ENCODE peak calls at places on chromosomes 5 and 9, in eight cellular contexts. Y is psoas muscle, Q is sigmoid colon, G is HCT116, J is pancreas, S is upper lobe of right lung, T is H9, H is small intestine. W is an unnamed sample.

GRCh38 chr5:112711436-112711835 is 26.2 kb upstream of the APC start:
- DNase-seq in Y (no peak), Q (no peak), G (no peak), J (no peak), S (no peak), T (no peak), H (no peak), W (no peak)

GRCh38 chr5:67417839-67418238 is 221.2 kb upstream of the CD180 start:
- DNase-seq in Y (no peak), Q (no peak), G (no peak), J (no peak), S (no peak), T (no peak), H (no peak), W (no peak)

GRCh38 chr9:93020151-93020550 is 38.4 kb upstream of the SUSD3 start:
- DNase-seq in Y (no peak), Q (peak; percentile 43), G (no peak), J (no peak), S (peak; percentile 37), T (no peak), H (no peak), W (no peak)

GRCh38 chr5:36279054-36279698 is 22.5 kb downstream of the RANBP3L start:
- DNase-seq in Y (no peak), Q (no peak), G (no peak), J (no peak), S (no peak), T (no peak), H (no peak), W (no peak)

GRCh38 chr5:157612071-157612476 is 36.5 kb upstream of the ADAM19 start:
- DNase-seq in Y (no peak), Q (no peak), G (no peak), J (no peak), S (no peak), T (no peak), H (no peak), W (no peak)

GRCh38 chr5:45695680-45696093 is 493 bp downstream of the HCN1 start:
- DNase-seq in Y (no peak), Q (no peak), G (no peak), J (no peak), S (no peak), T (no peak), H (no peak), W (no peak)

GRCh38 chr5:152072076-152072475 is 147.4 kb upstream of the GLRA1 start:
- DNase-seq in Y (no peak), Q (no peak), G (no peak), J (no peak), S (no peak), T (no peak), H (no peak), W (no peak)

GRCh38 chr9:126722252-126722921 is 82.5 kb upstream of the ZBTB43 start:
- DNase-seq in Y (peak; percentile 80), Q (peak; percentile 90), G (peak; percentile 36), J (peak; percentile 66), S (peak; percentile 95), T (peak; percentile 88), H (peak; percentile 56), W (peak; percentile 78)

DNA sequence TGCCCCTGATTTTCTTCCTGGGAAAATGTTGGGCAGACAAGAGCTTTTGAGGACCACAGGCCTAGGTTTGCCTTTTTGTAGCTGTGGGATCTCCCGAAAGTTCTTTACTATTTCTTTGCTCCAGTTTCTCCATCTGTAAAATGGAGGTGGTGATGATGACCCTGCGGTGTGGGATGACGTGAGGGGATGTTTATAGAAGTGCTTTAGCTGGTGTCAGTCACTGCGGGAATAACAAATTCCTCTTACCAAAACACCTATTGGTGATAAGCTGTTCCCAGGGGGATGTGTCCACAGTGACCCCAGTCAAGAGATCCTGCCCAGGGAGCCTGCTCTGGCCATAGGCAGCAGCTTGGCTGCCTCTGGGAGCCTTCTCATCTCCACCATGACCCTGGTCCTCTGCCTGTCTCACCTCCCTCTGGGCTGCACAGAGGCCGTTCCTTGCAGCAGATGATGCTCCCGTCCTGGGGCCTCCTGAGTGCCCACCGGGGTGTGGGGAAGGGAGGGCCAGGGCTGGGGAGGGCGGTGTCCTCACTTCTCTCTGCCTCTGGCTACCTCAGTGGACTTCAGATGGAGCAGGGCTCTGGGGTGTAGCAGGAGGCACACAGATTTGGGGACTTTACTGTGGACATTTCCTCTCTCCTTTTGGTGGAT is 77.2 kb downstream of the COL15A1 start:
- DNase-seq in Y (no peak), Q (no peak), G (no peak), J (no peak), S (no peak), T (no peak), H (no peak), W (no peak)
- H3K4me1 ChIP-seq in Y (peaks cover 4% of the 10 kb centered on the region), Q (peaks cover 29% of the 10 kb centered on the region), G (no peaks in the 10 kb centered on the region), J (no peaks in the 10 kb centered on the region), S (no peaks in the 10 kb centered on the region), T (no peaks in the 10 kb centered on the region), H (no peaks in the 10 kb centered on the region), W (no peaks in the 10 kb centered on the region)

GRCh38 chr5:119335261-119335677 is 20.6 kb upstream of the TNFAIP8 start:
- DNase-seq in Y (no peak), Q (no peak), G (no peak), J (no peak), S (no peak), T (no peak), H (no peak), W (no peak)

GRCh38 chr5:119339344-119339743 is 16.5 kb upstream of the TNFAIP8 start:
- DNase-seq in Y (no peak), Q (no peak), G (no peak), J (no peak), S (no peak), T (no peak), H (no peak), W (no peak)

GRCh38 chr5:119336262-119336661 is 19.6 kb upstream of the TNFAIP8 start:
- DNase-seq in Y (no peak), Q (no peak), G (no peak), J (no peak), S (no peak), T (no peak), H (no peak), W (no peak)

GRCh38 chr5:119338326-119338957 is 17.4 kb upstream of the TNFAIP8 start:
- DNase-seq in Y (no peak), Q (no peak), G (no peak), J (no peak), S (no peak), T (no peak), H (no peak), W (no peak)

GRCh38 chr5:119336846-119337564 is 18.8 kb upstream of the TNFAIP8 start:
- DNase-seq in Y (no peak), Q (no peak), G (no peak), J (no peak), S (no peak), T (no peak), H (peak; percentile 43), W (no peak)
- H3K4me1 ChIP-seq in Y (no peaks in the 10 kb centered on the region), Q (peaks cover 18% of the 10 kb centered on the region), G (no peaks in the 10 kb centered on the region), J (peaks cover 9% of the 10 kb centered on the region), S (peaks cover 12% of the 10 kb centered on the region), T (peaks cover 3% of the 10 kb centered on the region), H (peaks cover 9% of the 10 kb centered on the region), W (no peaks in the 10 kb centered on the region)

DNA sequence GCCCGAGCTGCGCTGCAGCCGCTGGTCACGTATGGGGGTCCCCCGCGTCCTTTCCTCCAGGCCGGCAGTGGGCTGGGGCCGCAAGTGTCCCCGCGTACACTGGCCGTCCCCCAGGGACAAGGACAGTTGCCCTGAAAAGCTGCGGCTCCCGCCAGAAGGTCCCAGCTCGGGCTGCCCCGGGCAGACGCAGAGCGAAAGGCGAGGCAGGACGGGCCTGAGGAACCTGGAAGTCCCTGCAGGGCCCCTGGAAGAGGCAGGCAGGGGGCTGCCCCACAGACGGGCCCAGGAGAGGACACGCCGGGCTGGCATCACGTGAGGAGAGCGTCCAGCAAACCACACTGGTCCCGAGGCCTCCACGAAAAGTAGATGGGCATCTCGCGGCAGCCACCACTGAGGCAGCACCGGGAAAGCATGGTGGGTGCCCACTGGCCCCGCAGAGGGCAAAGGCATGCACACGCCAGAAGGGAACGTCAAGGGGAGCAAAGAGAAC is 3.2 kb upstream of the NKD2 start:
- DNase-seq in Y (peak; percentile 41), Q (peak; percentile 55), G (no peak), J (peak; percentile 3), S (peak; percentile 63), T (no peak), H (no peak), W (peak; percentile 17)
- H3K4me1 ChIP-seq in Y (no peaks in the 10 kb centered on the region), Q (peaks cover 39% of the 10 kb centered on the region), G (peaks cover 38% of the 10 kb centered on the region), J (no peaks in the 10 kb centered on the region), S (peaks cover 16% of the 10 kb centered on the region), T (no peaks in the 10 kb centered on the region), H (no peaks in the 10 kb centered on the region), W (peaks cover 8% of the 10 kb centered on the region)

GRCh38 chr5:126868961-126869451 is 92.1 kb downstream of the LMNB1 start:
- DNase-seq in Y (no peak), Q (no peak), G (no peak), J (no peak), S (no peak), T (peak; percentile 66), H (no peak), W (no peak)

GRCh38 chr5:126865299-126865698 is 88.4 kb downstream of the LMNB1 start:
- DNase-seq in Y (no peak), Q (no peak), G (no peak), J (no peak), S (no peak), T (no peak), H (no peak), W (no peak)

GRCh38 chr5:126867237-126867636 is 90.3 kb downstream of the LMNB1 start:
- DNase-seq in Y (no peak), Q (no peak), G (no peak), J (no peak), S (no peak), T (no peak), H (no peak), W (no peak)

GRCh38 chr5:126866837-126867236 is 89.9 kb downstream of the LMNB1 start:
- DNase-seq in Y (no peak), Q (no peak), G (no peak), J (no peak), S (no peak), T (no peak), H (no peak), W (no peak)

GRCh38 chr5:126868338-126868737 is 91.4 kb downstream of the LMNB1 start:
- DNase-seq in Y (no peak), Q (no peak), G (no peak), J (no peak), S (no peak), T (no peak), H (no peak), W (no peak)
- H3K4me1 ChIP-seq in Y (no peaks in the 10 kb centered on the region), Q (peaks cover 9% of the 10 kb centered on the region), G (no peaks in the 10 kb centered on the region), J (no peaks in the 10 kb centered on the region), S (peaks cover 6% of the 10 kb centered on the region), T (no peaks in the 10 kb centered on the region), H (no peaks in the 10 kb centered on the region), W (no peaks in the 10 kb centered on the region)

DNA sequence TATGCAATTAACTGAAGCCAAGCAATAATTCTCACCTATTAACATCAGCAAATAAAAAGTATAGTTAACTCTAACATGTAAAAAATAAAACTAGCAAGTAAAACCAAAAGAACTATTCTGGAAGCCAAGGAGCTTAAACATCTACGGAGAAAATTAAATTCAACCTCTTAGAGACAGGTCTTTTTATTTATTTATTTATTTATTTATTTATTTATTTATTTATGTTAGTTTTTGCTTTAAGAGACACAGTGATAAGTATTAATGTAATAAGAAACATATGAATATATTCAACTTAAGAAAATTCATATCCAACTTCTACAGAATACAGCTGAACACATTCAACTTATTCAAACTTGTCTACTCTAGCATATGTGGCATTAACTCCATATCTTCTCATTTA is 472.1 kb upstream of the IZUMO3 start:
- DNase-seq in Y (no peak), Q (no peak), G (no peak), J (no peak), S (no peak), T (no peak), H (no peak), W (no peak)
- H3K4me1 ChIP-seq in Y (no peaks in the 10 kb centered on the region), Q (no peaks in the 10 kb centered on the region), G (no peaks in the 10 kb centered on the region), J (no peaks in the 10 kb centered on the region), S (no peaks in the 10 kb centered on the region), T (no peaks in the 10 kb centered on the region), H (no peaks in the 10 kb centered on the region), W (no peaks in the 10 kb centered on the region)

W was measured in colonic mucosa.